ENCODE peak calls at places on chromosomes 6 and 20, in eight cellular contexts. A is ovary, W is endothelial cell of umbilical vein, Q is thyroid gland, H is stomach, G is transverse colon, F is breast epithelium, V is prostate gland. S is an unnamed sample.

GRCh38 chr6:32666420-32667300 is at the start of gene HLA-DQB1:
- DNase-seq in A (no peak), W (peak), Q (peak), H (no peak), G (no peak), F (no peak), V (peak), S (peak)

GRCh38 chr6:27765028-27765427 is 147.2 kb downstream of the OR2B2 start:
- DNase-seq in A (no peak), W (no peak), Q (no peak), H (no peak), G (no peak), F (no peak), V (no peak), S (no peak)

GRCh38 chr20:45925821-45926506 is 8.5 kb upstream of the PCIF1 start:
- DNase-seq in A (no peak), W (no peak), Q (no peak), H (no peak), G (no peak), F (no peak), V (no peak), S (no peak)

GRCh38 chr6:82691997-82692396 is 328.4 kb downstream of the TPBG start:
- DNase-seq in A (no peak), W (no peak), Q (no peak), H (no peak), G (no peak), F (no peak), V (no peak), S (no peak)

GRCh38 chr6:139925894-139926641 is 551.6 kb upstream of the CITED2 start:
- DNase-seq in A (no peak), W (no peak), Q (no peak), H (no peak), G (no peak), F (no peak), V (no peak), S (no peak)

GRCh38 chr6:46453756-46454316 is 37.4 kb downstream of the RCAN2 start:
- DNase-seq in A (no peak), W (no peak), Q (no peak), H (no peak), G (no peak), F (no peak), V (no peak), S (no peak)

GRCh38 chr6:46490425-46491200 is 636 bp downstream of the RCAN2 start:
- DNase-seq in A (peak), W (no peak), Q (peak), H (peak), G (peak), F (no peak), V (no peak), S (no peak)

GRCh38 chr6:158408552-158409130 is 96.4 kb downstream of the TULP4 start:
- DNase-seq in A (peak), W (peak), Q (no peak), H (no peak), G (no peak), F (no peak), V (no peak), S (no peak)

GRCh38 chr6:84773431-84774173 is 9.2 kb upstream of the TBX18 start:
- DNase-seq in A (no peak), W (peak), Q (no peak), H (no peak), G (no peak), F (no peak), V (no peak), S (no peak)

GRCh38 chr20:32501709-32502108 is 83.4 kb downstream of the NOL4L start:
- DNase-seq in A (no peak), W (peak), Q (no peak), H (no peak), G (no peak), F (no peak), V (no peak), S (no peak)

GRCh38 chr20:32457476-32457986 is 99.4 kb downstream of the ASXL1 start:
- DNase-seq in A (peak), W (peak), Q (peak), H (peak), G (no peak), F (no peak), V (peak), S (no peak)

GRCh38 chr20:49690899-49691620 is 22.6 kb downstream of the B4GALT5 start:
- DNase-seq in A (no peak), W (peak), Q (no peak), H (peak), G (no peak), F (no peak), V (no peak), S (no peak)

GRCh38 chr6:155182103-155182502 is 81.7 kb upstream of the CLDN20 start:
- DNase-seq in A (no peak), W (no peak), Q (no peak), H (no peak), G (no peak), F (no peak), V (no peak), S (no peak)

GRCh38 chr6:155185544-155185943 is 78.3 kb upstream of the CLDN20 start:
- DNase-seq in A (no peak), W (peak), Q (peak), H (peak), G (peak), F (no peak), V (no peak), S (peak)

GRCh38 chr6:155186052-155186658 is 77.7 kb upstream of the CLDN20 start:
- DNase-seq in A (no peak), W (peak), Q (no peak), H (no peak), G (no peak), F (no peak), V (no peak), S (no peak)

GRCh38 chr6:155181498-155181897 is 82.3 kb upstream of the CLDN20 start:
- DNase-seq in A (no peak), W (no peak), Q (no peak), H (no peak), G (no peak), F (no peak), V (no peak), S (no peak)

DNA sequence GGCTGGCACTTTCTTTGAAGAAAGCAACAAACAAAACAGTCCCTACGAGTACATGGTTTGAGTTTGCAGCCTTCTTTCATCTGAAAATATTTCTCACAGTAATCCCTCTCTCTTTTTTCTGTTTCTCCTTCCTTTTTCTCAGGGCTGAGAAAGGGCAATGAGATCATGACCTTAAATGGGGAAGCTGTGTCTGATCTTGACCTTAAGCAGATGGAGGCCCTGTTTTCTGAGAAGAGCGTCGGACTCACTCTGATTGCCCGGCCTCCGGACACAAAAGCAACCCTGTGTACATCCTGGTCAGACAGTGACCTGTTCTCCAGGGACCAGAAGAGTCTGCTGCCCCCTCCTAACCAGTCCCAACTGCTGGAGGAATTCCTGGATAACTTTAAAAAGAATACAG is 80.7 kb upstream of the CLDN20 start:
- DNase-seq in A (no peak), W (peak), Q (no peak), H (no peak), G (no peak), F (no peak), V (no peak), S (no peak)
- TF ChIP-seq POLR2A in A (no peak), W (no peak), Q (no peak), H (no peak), G (no peak), F (no peak), V (no peak), S (no peak)

DNA sequence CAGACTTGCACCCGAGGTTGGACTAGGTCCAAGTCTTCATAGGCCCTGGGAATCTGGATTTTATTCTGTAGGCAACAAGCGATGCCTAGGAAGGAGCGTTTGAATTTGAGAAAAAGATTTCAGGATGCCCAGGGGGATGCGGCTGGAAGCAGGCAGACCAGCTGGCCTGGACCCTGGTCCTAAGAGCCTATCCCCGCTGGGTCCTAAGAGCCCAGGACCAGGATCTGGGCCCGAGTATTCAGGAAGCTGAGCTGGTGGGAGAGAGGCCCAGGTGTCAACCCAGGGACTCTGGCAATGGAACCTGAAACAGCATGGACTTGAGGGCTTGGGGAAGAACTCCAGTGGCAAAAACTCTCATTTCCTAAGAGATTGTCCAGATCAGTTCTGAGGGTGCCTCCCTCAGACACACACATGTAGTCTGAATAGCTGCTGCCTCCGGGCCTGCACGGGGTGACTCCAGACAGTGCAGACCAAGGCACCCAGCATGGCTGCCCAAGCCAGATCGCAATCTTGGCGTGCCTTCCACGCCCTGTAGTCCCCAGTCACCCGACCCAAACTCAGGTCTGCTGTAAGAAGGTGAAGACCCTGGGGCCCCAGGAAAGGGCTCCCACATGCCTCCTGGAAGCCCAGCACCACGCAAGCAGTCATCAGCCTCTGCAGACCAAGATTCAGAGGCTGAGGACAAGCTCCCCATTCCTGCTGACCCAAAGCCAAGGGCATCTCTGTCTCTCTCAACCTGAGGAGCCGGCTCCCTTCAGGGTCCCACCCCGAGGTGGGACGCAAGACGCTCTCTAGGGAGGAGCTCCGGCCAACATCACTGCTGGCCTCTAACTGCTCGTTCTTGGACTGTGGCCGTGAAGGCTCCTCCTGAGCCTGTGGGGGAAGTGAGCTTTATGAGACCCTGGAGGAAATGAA is 34.4 kb downstream of the RRBP1 start:
- DNase-seq in A (no peak), W (no peak), Q (no peak), H (no peak), G (no peak), F (no peak), V (no peak), S (no peak)
- TF ChIP-seq POLR2A in A (no peak), W (no peak), Q (no peak), H (no peak), G (no peak), F (no peak), V (no peak), S (no peak)

GRCh38 chr20:35720165-35721123 is 21.2 kb downstream of the ROMO1 start:
- DNase-seq in A (no peak), W (no peak), Q (no peak), H (no peak), G (no peak), F (no peak), V (no peak), S (no peak)
- TF ChIP-seq POLR2A in A (no peak), W (no peak), Q (no peak), H (no peak), G (no peak), F (no peak), V (no peak), S (no peak)

GRCh38 chr6:30617565-30618269 is at the start of gene MRPS18B:
- DNase-seq in A (peak), W (peak), Q (peak), H (peak), G (peak), F (peak), V (peak), S (peak)
- TF ChIP-seq POLR2A in A (peak), W (peak), Q (peak), H (peak), G (peak), F (peak), V (peak), S (peak)

GRCh38 chr6:31663961-31664789 is 622 bp downstream of the GPANK1 start:
- DNase-seq in A (peak), W (peak), Q (peak), H (no peak), G (peak), F (no peak), V (no peak), S (peak)

GRCh38 chr6:31660224-31660997 is at the start of gene C6orf47:
- DNase-seq in A (peak), W (peak), Q (peak), H (peak), G (peak), F (peak), V (peak), S (peak)

GRCh38 chr6:31660998-31661866 is 654 bp upstream of the C6orf47 start:
- DNase-seq in A (no peak), W (no peak), Q (no peak), H (no peak), G (no peak), F (no peak), V (no peak), S (no peak)

GRCh38 chr6:31663087-31663960 is 1.5 kb downstream of the GPANK1 start:
- DNase-seq in A (no peak), W (no peak), Q (no peak), H (no peak), G (no peak), F (no peak), V (no peak), S (no peak)

DNA sequence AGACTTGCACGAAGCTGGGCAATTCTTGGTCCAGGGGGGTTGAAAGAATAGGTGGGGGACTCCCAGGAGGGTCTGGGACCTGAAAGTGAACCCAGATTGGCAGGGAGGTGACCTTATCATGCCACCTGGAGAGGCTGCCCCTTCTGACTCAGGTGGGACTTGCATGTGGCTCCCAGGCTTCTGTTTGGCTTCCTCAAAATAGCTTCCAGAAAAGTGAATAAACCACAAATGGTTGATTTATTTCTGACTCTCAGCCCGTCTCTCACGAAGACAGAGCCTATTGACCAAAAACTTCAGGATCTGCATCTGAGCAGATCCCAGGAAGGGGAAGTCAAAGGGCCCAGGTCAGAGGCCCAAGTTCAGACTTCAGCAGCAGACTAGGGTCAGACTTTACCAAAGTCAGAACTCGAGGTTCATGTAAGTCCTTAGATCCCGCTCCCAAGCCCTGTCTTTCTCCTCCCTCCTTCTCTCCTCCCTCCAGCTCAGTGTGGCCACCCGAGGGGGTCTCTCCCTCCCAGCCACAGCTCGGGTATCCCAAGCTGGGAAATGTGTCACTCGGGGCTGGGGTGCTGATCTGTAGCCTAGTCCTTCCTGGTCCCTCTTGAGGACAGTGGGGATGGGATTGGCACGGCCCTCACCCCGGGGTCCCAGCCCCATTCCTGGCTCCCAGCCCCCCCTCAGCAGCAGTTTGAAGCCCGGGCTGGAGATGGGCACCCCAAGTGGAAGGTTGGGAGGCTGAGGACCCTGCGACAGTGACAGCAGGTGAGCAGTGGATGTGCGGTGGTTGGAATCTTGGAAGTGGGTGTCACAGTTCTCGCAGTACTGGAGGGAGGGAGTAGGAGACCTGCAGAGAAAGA is 1.5 kb upstream of the C6orf47 start:
- DNase-seq in A (peak), W (no peak), Q (no peak), H (no peak), G (no peak), F (no peak), V (no peak), S (no peak)
- TF ChIP-seq POLR2A in A (no peak), W (no peak), Q (no peak), H (no peak), G (no peak), F (no peak), V (no peak), S (no peak)

GRCh38 chr20:11689262-11689661 is 228.4 kb upstream of the BTBD3 start:
- DNase-seq in A (no peak), W (no peak), Q (no peak), H (no peak), G (no peak), F (no peak), V (no peak), S (no peak)

GRCh38 chr20:11686195-11686594 is 231.5 kb upstream of the BTBD3 start:
- DNase-seq in A (no peak), W (no peak), Q (no peak), H (no peak), G (no peak), F (no peak), V (no peak), S (no peak)

GRCh38 chr20:11686900-11687543 is 230.7 kb upstream of the BTBD3 start:
- DNase-seq in A (no peak), W (peak), Q (peak), H (peak), G (peak), F (no peak), V (no peak), S (no peak)

GRCh38 chr20:11691766-11692165 is 225.9 kb upstream of the BTBD3 start:
- DNase-seq in A (no peak), W (peak), Q (no peak), H (no peak), G (no peak), F (no peak), V (no peak), S (no peak)

DNA sequence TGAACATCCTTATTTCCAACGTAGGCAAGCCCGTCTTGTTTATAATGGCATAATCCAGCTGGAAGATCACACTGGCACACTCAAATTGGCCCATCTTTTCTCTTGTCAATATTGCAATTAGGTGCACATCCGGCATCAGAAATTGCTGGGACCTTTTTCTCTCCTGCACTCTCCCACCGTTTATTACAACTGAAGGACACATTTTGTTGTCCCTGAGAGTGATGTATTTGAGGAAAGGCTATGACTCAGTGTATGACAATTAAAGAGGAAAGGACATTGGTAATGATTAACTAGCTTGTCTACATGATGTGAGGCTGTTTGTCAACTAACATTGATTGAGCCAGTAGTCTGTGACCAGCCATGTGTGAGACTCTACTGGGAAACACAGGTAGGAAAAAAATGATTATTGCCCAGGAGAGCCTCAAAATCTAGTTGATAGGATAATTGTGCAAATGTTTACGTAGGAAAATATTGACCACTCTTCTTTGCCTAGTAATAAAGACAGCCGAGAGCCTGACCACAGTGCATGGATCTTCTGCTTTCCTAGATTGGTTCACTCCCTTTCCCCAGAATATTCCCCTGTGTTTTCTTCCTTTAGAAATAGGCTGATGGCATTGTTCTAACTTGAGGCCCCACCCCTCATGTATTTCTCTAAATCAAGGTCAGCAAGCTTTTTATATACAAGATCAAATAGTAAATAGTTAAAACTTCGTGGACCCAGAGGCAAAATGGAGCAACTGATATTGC is 230.0 kb upstream of the BTBD3 start:
- DNase-seq in A (no peak), W (no peak), Q (no peak), H (no peak), G (no peak), F (no peak), V (no peak), S (no peak)
- TF ChIP-seq POLR2A in A (no peak), W (no peak), Q (no peak), H (no peak), G (no peak), F (no peak), V (no peak), S (no peak)

GRCh38 chr6:116941727-116942126 is 64.7 kb downstream of the RFX6 start:
- DNase-seq in A (no peak), W (no peak), Q (no peak), H (no peak), G (no peak), F (no peak), V (no peak), S (no peak)
- TF ChIP-seq POLR2A in A (no peak), W (no peak), Q (no peak), H (no peak), G (no peak), F (no peak), V (no peak), S (no peak)

GRCh38 chr6:118401325-118401998 is 146.6 kb upstream of the PLN start:
- DNase-seq in A (no peak), W (no peak), Q (no peak), H (no peak), G (no peak), F (no peak), V (no peak), S (no peak)
- TF ChIP-seq POLR2A in A (no peak), W (no peak), Q (no peak), H (no peak), G (no peak), F (no peak), V (no peak), S (no peak)

DNA sequence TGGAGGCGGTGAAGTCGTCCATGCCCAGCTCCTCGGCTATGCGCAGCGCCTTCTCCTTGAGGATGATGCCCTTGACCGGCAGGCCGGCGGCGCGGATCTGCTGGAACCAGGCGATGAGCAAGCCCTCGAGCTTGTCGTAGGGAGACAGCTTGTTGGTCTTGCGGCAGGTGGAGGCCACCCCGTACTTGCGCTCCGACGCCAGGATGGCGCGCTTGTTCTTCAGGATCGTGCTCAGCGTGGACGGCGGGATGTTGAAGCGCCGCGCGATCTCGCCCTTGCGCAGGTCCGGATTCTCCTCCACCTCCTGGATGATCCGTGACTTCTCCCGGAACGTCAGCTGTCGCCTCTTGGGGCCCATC is 435 bp downstream of the CENPB start:
- DNase-seq in A (peak), W (peak), Q (peak), H (peak), G (peak), F (no peak), V (peak), S (no peak)
- TF ChIP-seq POLR2A in A (no peak), W (no peak), Q (no peak), H (no peak), G (no peak), F (no peak), V (no peak), S (no peak)

S was measured in H54.